ENCODE peak calls at places on chromosome X, in four cellular contexts. B is astrocyte of the spinal cord, D is kidney epithelial cell, T is IMR-90. E is an unnamed sample.

GRCh38 chrX:68820476-68821110 is 8.2 kb upstream of the EFNB1 start:
- DNase-seq in B (no peak), D (no peak), T (no peak), E (no peak)

GRCh38 chrX:87526281-87526680 is 8.7 kb downstream of the KLHL4 start:
- DNase-seq in B (no peak), D (no peak), T (no peak), E (no peak)

GRCh38 chrX:121407627-121408026 is 360.2 kb downstream of the GLUD2 start:
- DNase-seq in B (no peak), D (no peak), T (no peak), E (no peak)

GRCh38 chrX:25427873-25428555 is 412.2 kb upstream of the ARX start:
- DNase-seq in B (no peak), D (no peak), T (no peak), E (no peak)

GRCh38 chrX:84363674-84364073 is 138.6 kb downstream of the HDX start:
- DNase-seq in B (no peak), D (no peak), T (no peak), E (no peak)

GRCh38 chrX:30690330-30690729 is 37.1 kb downstream of the GK start:
- DNase-seq in B (peak; percentile 6), D (no peak), T (peak; percentile 13), E (no peak)

GRCh38 chrX:100995469-100995868 is 26.0 kb downstream of the ARL13A start:
- DNase-seq in B (peak; percentile 80), D (peak; percentile 56), T (peak; percentile 93), E (no peak)

GRCh38 chrX:9593756-9594155 is 128.9 kb downstream of the TBL1X start:
- DNase-seq in B (no peak), D (no peak), T (no peak), E (no peak)

GRCh38 chrX:77087529-77088169 is 359.5 kb upstream of the FGF16 start:
- DNase-seq in B (peak; percentile 58), D (no peak), T (peak; percentile 10), E (peak; percentile 43)

GRCh38 chrX:30301977-30302376 is 7.2 kb downstream of the NR0B1 start:
- DNase-seq in B (peak; percentile 38), D (no peak), T (peak; percentile 43), E (no peak)

GRCh38 chrX:154431321-154431720 is 2.8 kb downstream of the ATP6AP1 start:
- DNase-seq in B (no peak), D (no peak), T (no peak), E (no peak)

GRCh38 chrX:41922694-41923171 is 621 bp downstream of the CASK start:
- DNase-seq in B (no peak), D (no peak), T (no peak), E (no peak)

GRCh38 chrX:133444952-133445831 is 29.9 kb upstream of the GPC4 start:
- DNase-seq in B (peak; percentile 30), D (no peak), T (no peak), E (no peak)

GRCh38 chrX:140391313-140391712 is 113.6 kb downstream of the SOX3 start:
- DNase-seq in B (no peak), D (no peak), T (no peak), E (no peak)

GRCh38 chrX:100895365-100896075 is 21.4 kb upstream of the NOX1 start:
- DNase-seq in B (peak; percentile 41), D (no peak), T (peak; percentile 44), E (peak; percentile 6)

GRCh38 chrX:15714529-15714928 is 23.5 kb upstream of the CA5B start:
- DNase-seq in B (no peak), D (no peak), T (no peak), E (no peak)

GRCh38 chrX:103846395-103846794 is 14.3 kb upstream of the RAB9B start:
- DNase-seq in B (no peak), D (no peak), T (peak; percentile 17), E (no peak)

GRCh38 chrX:44669626-44670025 is 127.0 kb upstream of the FUNDC1 start:
- DNase-seq in B (no peak), D (no peak), T (no peak), E (no peak)

GRCh38 chrX:31227250-31227649 is 155.4 kb upstream of the FTHL17 start:
- DNase-seq in B (no peak), D (no peak), T (peak; percentile 76), E (no peak)

GRCh38 chrX:68710870-68711576 is 63.6 kb downstream of the STARD8 start:
- DNase-seq in B (peak; percentile 37), D (no peak), T (peak; percentile 53), E (peak; percentile 32)

GRCh38 chrX:112888916-112889315 is 48.3 kb upstream of the AMOT start:
- DNase-seq in B (no peak), D (no peak), T (no peak), E (no peak)

GRCh38 chrX:100650841-100651240 is 6.8 kb downstream of the SRPX2 start:
- DNase-seq in B (no peak), D (no peak), T (no peak), E (no peak)

GRCh38 chrX:5823861-5824260 is 404.8 kb downstream of the NLGN4X start:
- DNase-seq in B (no peak), D (no peak), T (no peak), E (no peak)

GRCh38 chrX:54043696-54044125 is 562 bp downstream of the PHF8 start:
- DNase-seq in B (no peak), D (no peak), T (peak; percentile 10), E (no peak)

GRCh38 chrX:11757729-11758399 is at the start of gene MSL3:
- DNase-seq in B (peak; percentile 61), D (no peak), T (peak; percentile 61), E (no peak)

GRCh38 chrX:83535417-83536244 is 27.5 kb downstream of the POU3F4 start:
- DNase-seq in B (peak; percentile 30), D (no peak), T (no peak), E (no peak)

GRCh38 chrX:1416965-1417760 is 25.2 kb upstream of the SLC25A6 start:
- DNase-seq in B (no peak), D (no peak), T (no peak), E (no peak)

DNA sequence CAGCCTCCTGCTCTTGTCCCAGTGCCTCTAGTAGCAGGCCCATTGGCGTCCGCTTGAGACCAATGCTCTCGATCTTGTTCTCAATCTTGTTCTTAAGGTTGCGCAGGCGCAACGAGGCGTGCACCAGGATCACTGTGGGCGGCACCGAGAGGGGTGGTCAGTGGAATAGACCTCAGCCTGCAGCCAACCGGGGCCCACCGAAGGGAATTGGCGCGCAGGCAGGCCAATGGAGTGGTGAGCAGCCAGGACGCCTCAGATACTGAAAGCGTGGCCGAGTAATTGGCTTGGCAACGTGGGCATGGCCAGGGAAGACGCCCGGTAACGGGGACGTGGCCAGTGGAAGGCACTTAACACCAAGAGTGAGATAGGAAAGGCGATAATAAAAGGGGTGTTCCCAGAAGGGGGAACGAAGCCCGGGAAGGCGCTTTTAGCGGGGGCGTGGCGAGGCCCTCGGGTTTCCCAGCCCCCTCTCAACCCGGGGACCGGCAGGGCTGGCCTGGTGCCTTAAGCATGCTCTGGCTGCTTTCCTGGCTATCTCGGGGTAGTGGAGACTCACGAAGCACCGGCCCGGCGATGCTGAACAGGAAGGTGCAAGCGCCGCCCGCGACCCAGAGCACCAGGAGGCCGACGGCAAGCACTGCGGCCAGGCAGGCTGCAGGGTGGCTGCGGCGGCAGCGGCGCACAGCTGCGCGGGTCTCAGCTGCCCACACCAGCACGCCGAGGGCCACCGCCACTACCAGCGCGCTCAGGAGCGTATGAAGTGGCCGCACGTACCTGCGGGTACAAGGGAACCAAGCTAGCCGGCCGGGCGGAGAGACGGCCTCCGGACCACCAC is 1.7 kb downstream of the PRAF2 start:
- DNase-seq in B (peak; percentile 77), D (peak; percentile 21), T (peak; percentile 67), E (peak; percentile 33)
- H3K4me3 ChIP-seq in B (peak overlapping the region; percentile 74), D (peak overlapping the region; percentile 69), T (peak overlapping the region; percentile 85), E (peak overlapping the region; percentile 72)

DNA sequence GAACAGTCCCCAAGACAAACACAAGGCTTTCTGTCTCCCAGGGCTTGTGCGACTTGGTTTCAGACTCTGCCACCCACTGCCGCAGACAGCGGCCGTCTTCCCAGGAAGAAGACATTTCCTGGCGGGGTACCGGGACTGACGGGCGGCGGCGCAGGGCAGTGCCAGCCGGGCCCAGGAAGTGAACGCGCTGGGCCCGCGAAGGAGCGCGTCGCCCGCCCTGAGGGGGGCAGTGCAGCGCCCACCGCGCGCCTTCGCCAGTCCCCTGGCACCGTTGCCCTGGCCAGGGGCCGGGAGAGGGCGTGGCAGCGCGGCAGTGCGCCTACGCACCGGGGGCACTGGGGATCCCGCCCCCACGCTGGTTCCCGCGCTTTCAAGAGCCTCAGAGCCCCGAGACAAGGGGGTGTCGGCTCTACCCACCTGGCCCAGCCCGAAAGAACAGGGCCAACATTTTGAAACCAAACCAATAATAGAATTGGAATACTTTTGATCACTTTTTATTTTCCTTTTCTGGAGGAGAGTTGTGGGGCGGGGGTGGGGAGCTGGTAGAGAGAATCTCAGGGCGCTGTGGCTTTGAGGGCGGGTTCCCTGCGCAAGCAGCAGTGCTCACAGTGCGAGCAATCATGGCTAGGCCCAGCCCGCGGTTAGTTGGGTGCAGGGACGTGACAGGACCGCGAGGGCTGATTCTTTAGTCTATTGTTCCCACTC is 23.6 kb upstream of the APLN start:
- DNase-seq in B (no peak), D (no peak), T (no peak), E (no peak)
- TF ChIP-seq CTCF in B (peak; percentile 12), D (no peak), T (no peak), E (peak; percentile 11)

DNA sequence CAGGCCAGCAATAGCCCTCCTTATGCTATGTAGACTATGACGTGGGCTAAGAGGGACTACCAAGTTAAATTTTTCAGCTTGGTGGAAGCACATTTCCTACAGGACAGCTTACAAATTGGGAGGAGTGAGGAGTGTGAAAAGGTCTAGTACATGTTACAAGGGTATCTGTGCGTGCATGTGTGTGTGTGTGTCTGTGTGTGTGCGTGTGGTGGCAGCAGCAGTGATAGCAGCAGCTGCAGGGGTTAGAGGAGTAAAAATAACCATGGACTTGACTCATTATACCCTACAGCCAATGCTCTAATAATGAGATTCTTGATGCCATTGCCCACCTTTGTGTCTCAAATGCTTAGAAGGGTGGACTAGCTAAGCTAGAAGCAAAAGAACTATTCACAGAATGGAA is 88.6 kb downstream of the SLC9A7 start:
- DNase-seq in B (no peak), D (no peak), T (no peak), E (no peak)
- H3K4me3 ChIP-seq in B (no peak overlapping the region), D (no peak overlapping the region), T (no peak overlapping the region), E (no peak overlapping the region)

GRCh38 chrX:13341491-13342101 is 21.7 kb upstream of the ATXN3L start:
- DNase-seq in B (peak; percentile 41), D (peak; percentile 41), T (peak; percentile 47), E (no peak)
- TF ChIP-seq CTCF in B (no peak), D (no peak), T (no peak), E (no peak)

GRCh38 chrX:20743054-20743453 is 476.3 kb upstream of the RPS6KA3 start:
- DNase-seq in B (no peak), D (no peak), T (no peak), E (no peak)

GRCh38 chrX:20746690-20747089 is 480.0 kb upstream of the RPS6KA3 start:
- DNase-seq in B (no peak), D (no peak), T (no peak), E (no peak)

GRCh38 chrX:20740443-20740842 is 473.7 kb upstream of the RPS6KA3 start:
- DNase-seq in B (no peak), D (no peak), T (no peak), E (no peak)

GRCh38 chrX:20739038-20739745 is 472.5 kb upstream of the RPS6KA3 start:
- DNase-seq in B (no peak), D (no peak), T (no peak), E (no peak)

DNA sequence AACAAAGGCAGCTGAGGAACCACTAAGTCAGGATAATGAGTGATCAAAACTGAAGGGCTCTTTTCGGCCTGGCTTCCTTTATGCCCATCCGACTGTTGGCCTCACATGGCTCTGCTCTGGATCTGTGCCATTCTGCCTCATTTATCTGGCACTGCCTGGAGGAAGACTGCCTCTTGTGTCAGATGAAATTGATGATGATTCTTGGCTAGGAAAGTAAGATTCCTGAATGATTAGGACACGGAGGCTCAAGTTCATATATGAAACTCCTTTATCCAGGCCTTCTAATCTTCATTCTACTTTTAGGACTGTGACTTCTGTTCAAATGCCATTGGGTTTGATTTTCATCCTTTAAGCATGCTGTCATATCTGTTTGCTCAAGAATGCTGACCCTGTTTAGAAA is 475.4 kb upstream of the RPS6KA3 start:
- DNase-seq in B (peak; percentile 7), D (no peak), T (no peak), E (no peak)
- H3K4me3 ChIP-seq in B (no peak overlapping the region), D (no peak overlapping the region), T (no peak overlapping the region), E (no peak overlapping the region)

E was measured in astrocyte of the cerebellum.